ENCODE peak calls at places on chromosome 9, in five cellular contexts. One of them, this sample, is unnamed.

GRCh38 chr9:73132034-73132776 is 19.5 kb upstream of the ANXA1 start:
- DNase-seq in BJ: peak
- DNase-seq in GM06990: peak
- DNase-seq in foreskin fibroblast: peak
- DNase-seq in fibroblast of lung: peak
- DNase-seq in this sample: no peak

GRCh38 chr9:70421272-70422180 is 7.1 kb upstream of the KLF9 start:
- DNase-seq in BJ: no peak
- DNase-seq in GM06990: no peak
- DNase-seq in foreskin fibroblast: peak
- DNase-seq in fibroblast of lung: peak
- DNase-seq in this sample: no peak

GRCh38 chr9:4852419-4852818 is 59.7 kb downstream of the RCL1 start:
- DNase-seq in BJ: no peak
- DNase-seq in GM06990: no peak
- DNase-seq in foreskin fibroblast: no peak
- DNase-seq in fibroblast of lung: no peak
- DNase-seq in this sample: no peak

GRCh38 chr9:86519216-86519615 is 165.0 kb upstream of the TUT7 start:
- DNase-seq in BJ: no peak
- DNase-seq in GM06990: no peak
- DNase-seq in foreskin fibroblast: no peak
- DNase-seq in fibroblast of lung: no peak
- DNase-seq in this sample: no peak

GRCh38 chr9:95108777-95109176 is 208.7 kb downstream of the FANCC start:
- DNase-seq in BJ: no peak
- DNase-seq in GM06990: no peak
- DNase-seq in foreskin fibroblast: no peak
- DNase-seq in fibroblast of lung: no peak
- DNase-seq in this sample: no peak

GRCh38 chr9:122819326-122819725 is 9.1 kb downstream of the PDCL start:
- DNase-seq in BJ: no peak
- DNase-seq in GM06990: no peak
- DNase-seq in foreskin fibroblast: peak
- DNase-seq in fibroblast of lung: peak
- DNase-seq in this sample: no peak

GRCh38 chr9:76893395-76893932 is 12.4 kb downstream of the PRUNE2 start:
- DNase-seq in BJ: no peak
- DNase-seq in GM06990: no peak
- DNase-seq in foreskin fibroblast: no peak
- DNase-seq in fibroblast of lung: peak
- DNase-seq in this sample: no peak

GRCh38 chr9:107306308-107306707 is 23.2 kb downstream of the RAD23B start:
- DNase-seq in BJ: no peak
- DNase-seq in GM06990: no peak
- DNase-seq in foreskin fibroblast: no peak
- DNase-seq in fibroblast of lung: no peak
- DNase-seq in this sample: no peak

GRCh38 chr9:85741112-85741874 is 461 bp downstream of the AGTPBP1 start:
- DNase-seq in BJ: no peak
- DNase-seq in GM06990: no peak
- DNase-seq in foreskin fibroblast: no peak
- DNase-seq in fibroblast of lung: peak
- DNase-seq in this sample: no peak

GRCh38 chr9:82903503-82903902 is 159.4 kb downstream of the RASEF start:
- DNase-seq in BJ: no peak
- DNase-seq in GM06990: no peak
- DNase-seq in foreskin fibroblast: no peak
- DNase-seq in fibroblast of lung: peak
- DNase-seq in this sample: no peak

GRCh38 chr9:137129089-137129455 is 9.9 kb upstream of the GRIN1 start:
- DNase-seq in BJ: no peak
- DNase-seq in GM06990: peak
- DNase-seq in foreskin fibroblast: peak
- DNase-seq in fibroblast of lung: peak
- DNase-seq in this sample: no peak

GRCh38 chr9:87383341-87384150 is 114.1 kb upstream of the DAPK1 start:
- DNase-seq in BJ: no peak
- DNase-seq in GM06990: no peak
- DNase-seq in foreskin fibroblast: no peak
- DNase-seq in fibroblast of lung: peak
- DNase-seq in this sample: no peak

GRCh38 chr9:78114581-78114980 is 83.0 kb upstream of the GNAQ start:
- DNase-seq in BJ: no peak
- DNase-seq in GM06990: no peak
- DNase-seq in foreskin fibroblast: no peak
- DNase-seq in fibroblast of lung: no peak
- DNase-seq in this sample: no peak

GRCh38 chr9:89874351-89875321 is 269.8 kb downstream of the GADD45G start:
- DNase-seq in BJ: no peak
- DNase-seq in GM06990: no peak
- DNase-seq in foreskin fibroblast: no peak
- DNase-seq in fibroblast of lung: no peak
- DNase-seq in this sample: no peak

GRCh38 chr9:127179633-127180401 is 57.4 kb upstream of the ANGPTL2 start:
- DNase-seq in BJ: no peak
- DNase-seq in GM06990: no peak
- DNase-seq in foreskin fibroblast: no peak
- DNase-seq in fibroblast of lung: no peak
- DNase-seq in this sample: no peak

GRCh38 chr9:121900163-121900562 is 192.9 kb downstream of the TTLL11 start:
- DNase-seq in BJ: no peak
- DNase-seq in GM06990: no peak
- DNase-seq in foreskin fibroblast: no peak
- DNase-seq in fibroblast of lung: no peak
- DNase-seq in this sample: no peak

GRCh38 chr9:126114409-126114760 is 212.2 kb upstream of the MVB12B start:
- DNase-seq in BJ: no peak
- DNase-seq in GM06990: no peak
- DNase-seq in foreskin fibroblast: no peak
- DNase-seq in fibroblast of lung: no peak
- DNase-seq in this sample: no peak

GRCh38 chr9:136438909-136439549 is 616 bp downstream of the INPP5E start:
- DNase-seq in BJ: no peak
- DNase-seq in GM06990: peak
- DNase-seq in foreskin fibroblast: peak
- DNase-seq in fibroblast of lung: peak
- DNase-seq in this sample: no peak

GRCh38 chr9:15262581-15262980 is 44.4 kb downstream of the TTC39B start:
- DNase-seq in BJ: no peak
- DNase-seq in GM06990: no peak
- DNase-seq in foreskin fibroblast: no peak
- DNase-seq in fibroblast of lung: peak
- DNase-seq in this sample: no peak

GRCh38 chr9:98839724-98840123 is 32.3 kb downstream of the GALNT12 start:
- DNase-seq in BJ: no peak
- DNase-seq in GM06990: no peak
- DNase-seq in foreskin fibroblast: no peak
- DNase-seq in fibroblast of lung: no peak
- DNase-seq in this sample: no peak

GRCh38 chr9:99563364-99563763 is 258.3 kb upstream of the NR4A3 start:
- DNase-seq in BJ: no peak
- DNase-seq in GM06990: no peak
- DNase-seq in foreskin fibroblast: no peak
- DNase-seq in fibroblast of lung: no peak
- DNase-seq in this sample: no peak

GRCh38 chr9:108885643-108886348 is 23.7 kb downstream of the ACTL7A start:
- DNase-seq in BJ: no peak
- DNase-seq in GM06990: peak
- DNase-seq in foreskin fibroblast: peak
- DNase-seq in fibroblast of lung: peak
- DNase-seq in this sample: peak

GRCh38 chr9:127421057-127421456 is 3.1 kb upstream of the ZNF79 start:
- DNase-seq in BJ: no peak
- DNase-seq in GM06990: no peak
- DNase-seq in foreskin fibroblast: no peak
- DNase-seq in fibroblast of lung: no peak
- DNase-seq in this sample: no peak

GRCh38 chr9:100690438-100690837 is 112.6 kb downstream of the CAVIN4 start:
- DNase-seq in BJ: no peak
- DNase-seq in GM06990: no peak
- DNase-seq in foreskin fibroblast: no peak
- DNase-seq in fibroblast of lung: no peak
- DNase-seq in this sample: no peak

GRCh38 chr9:127895811-127896210 is 3.6 kb downstream of the ST6GALNAC6 start:
- DNase-seq in BJ: no peak
- DNase-seq in GM06990: no peak
- DNase-seq in foreskin fibroblast: no peak
- DNase-seq in fibroblast of lung: no peak
- DNase-seq in this sample: no peak

GRCh38 chr9:134377976-134378375 is 51.7 kb downstream of the RXRA start:
- DNase-seq in BJ: no peak
- DNase-seq in GM06990: no peak
- DNase-seq in foreskin fibroblast: peak
- DNase-seq in fibroblast of lung: no peak
- DNase-seq in this sample: no peak

GRCh38 chr9:110599468-110599867 is 19.9 kb upstream of the SVEP1 start:
- DNase-seq in BJ: no peak
- DNase-seq in GM06990: no peak
- DNase-seq in foreskin fibroblast: peak
- DNase-seq in fibroblast of lung: peak
- DNase-seq in this sample: no peak

GRCh38 chr9:70340572-70340971 is 73.9 kb downstream of the KLF9 start:
- DNase-seq in BJ: peak
- DNase-seq in GM06990: no peak
- DNase-seq in foreskin fibroblast: peak
- DNase-seq in fibroblast of lung: peak
- DNase-seq in this sample: no peak

GRCh38 chr9:16499866-16500265 is 370.6 kb downstream of the BNC2 start:
- DNase-seq in BJ: no peak
- DNase-seq in GM06990: no peak
- DNase-seq in foreskin fibroblast: no peak
- DNase-seq in fibroblast of lung: no peak
- DNase-seq in this sample: no peak

GRCh38 chr9:16501726-16502125 is 368.7 kb downstream of the BNC2 start:
- DNase-seq in BJ: no peak
- DNase-seq in GM06990: no peak
- DNase-seq in foreskin fibroblast: peak
- DNase-seq in fibroblast of lung: peak
- DNase-seq in this sample: no peak

GRCh38 chr9:16501098-16501663 is 369.3 kb downstream of the BNC2 start:
- DNase-seq in BJ: peak
- DNase-seq in GM06990: no peak
- DNase-seq in foreskin fibroblast: peak
- DNase-seq in fibroblast of lung: peak
- DNase-seq in this sample: no peak

DNA sequence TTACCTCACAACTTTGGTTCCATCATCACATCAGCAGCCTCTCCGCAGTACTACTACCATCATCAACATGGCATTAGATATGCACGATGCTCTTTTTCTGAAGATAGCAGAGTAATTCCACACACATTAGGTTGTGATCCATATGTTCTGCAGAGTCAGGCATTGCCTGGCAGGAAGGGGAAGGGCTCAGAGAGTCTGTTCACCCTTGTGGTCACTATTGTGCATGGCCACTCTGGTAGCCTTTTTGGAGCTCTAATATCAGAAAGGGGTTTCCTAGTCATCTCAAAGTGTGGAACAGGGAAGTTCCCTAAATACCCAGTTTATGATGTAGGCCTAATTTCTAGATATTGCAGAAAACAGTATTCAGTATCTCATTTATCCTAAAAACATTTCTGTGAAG is 373.6 kb downstream of the BNC2 start:
- DNase-seq in BJ: no peak
- DNase-seq in GM06990: no peak
- DNase-seq in foreskin fibroblast: no peak
- DNase-seq in fibroblast of lung: no peak
- DNase-seq in this sample: no peak
- TF ChIP-seq CTCF in BJ: no peak
- TF ChIP-seq CTCF in GM06990: no peak
- TF ChIP-seq CTCF in foreskin fibroblast: no peak
- TF ChIP-seq CTCF in fibroblast of lung: no peak
- TF ChIP-seq CTCF in this sample: no peak

GRCh38 chr9:18233776-18234445 is 240.0 kb upstream of the ADAMTSL1 start:
- DNase-seq in BJ: no peak
- DNase-seq in GM06990: no peak
- DNase-seq in foreskin fibroblast: no peak
- DNase-seq in fibroblast of lung: no peak
- DNase-seq in this sample: no peak

GRCh38 chr9:18235181-18235908 is 238.6 kb upstream of the ADAMTSL1 start:
- DNase-seq in BJ: no peak
- DNase-seq in GM06990: no peak
- DNase-seq in foreskin fibroblast: no peak
- DNase-seq in fibroblast of lung: no peak
- DNase-seq in this sample: no peak

GRCh38 chr9:18233311-18233710 is 240.6 kb upstream of the ADAMTSL1 start:
- DNase-seq in BJ: no peak
- DNase-seq in GM06990: no peak
- DNase-seq in foreskin fibroblast: peak
- DNase-seq in fibroblast of lung: peak
- DNase-seq in this sample: no peak

GRCh38 chr9:18228101-18228500 is 245.9 kb upstream of the ADAMTSL1 start:
- DNase-seq in BJ: no peak
- DNase-seq in GM06990: no peak
- DNase-seq in foreskin fibroblast: no peak
- DNase-seq in fibroblast of lung: no peak
- DNase-seq in this sample: no peak

GRCh38 chr9:18229992-18230676 is 243.8 kb upstream of the ADAMTSL1 start:
- DNase-seq in BJ: no peak
- DNase-seq in GM06990: no peak
- DNase-seq in foreskin fibroblast: no peak
- DNase-seq in fibroblast of lung: no peak
- DNase-seq in this sample: no peak
- TF ChIP-seq CTCF in BJ: peak
- TF ChIP-seq CTCF in GM06990: no peak
- TF ChIP-seq CTCF in foreskin fibroblast: peak
- TF ChIP-seq CTCF in fibroblast of lung: no peak
- TF ChIP-seq CTCF in this sample: no peak

GRCh38 chr9:3477236-3477834 is 48.5 kb downstream of the RFX3 start:
- DNase-seq in BJ: no peak
- DNase-seq in GM06990: peak
- DNase-seq in foreskin fibroblast: no peak
- DNase-seq in fibroblast of lung: no peak
- DNase-seq in this sample: no peak

GRCh38 chr9:3480353-3480655 is 45.5 kb downstream of the RFX3 start:
- DNase-seq in BJ: no peak
- DNase-seq in GM06990: no peak
- DNase-seq in foreskin fibroblast: no peak
- DNase-seq in fibroblast of lung: no peak
- DNase-seq in this sample: no peak

GRCh38 chr9:3482578-3482977 is 43.2 kb downstream of the RFX3 start:
- DNase-seq in BJ: no peak
- DNase-seq in GM06990: no peak
- DNase-seq in foreskin fibroblast: no peak
- DNase-seq in fibroblast of lung: no peak
- DNase-seq in this sample: no peak

GRCh38 chr9:3478549-3478953 is 47.2 kb downstream of the RFX3 start:
- DNase-seq in BJ: no peak
- DNase-seq in GM06990: peak
- DNase-seq in foreskin fibroblast: peak
- DNase-seq in fibroblast of lung: peak
- DNase-seq in this sample: no peak

GRCh38 chr9:3479516-3480352 is 46.1 kb downstream of the RFX3 start:
- DNase-seq in BJ: no peak
- DNase-seq in GM06990: peak
- DNase-seq in foreskin fibroblast: no peak
- DNase-seq in fibroblast of lung: no peak
- DNase-seq in this sample: no peak
- TF ChIP-seq CTCF in BJ: no peak
- TF ChIP-seq CTCF in GM06990: peak
- TF ChIP-seq CTCF in foreskin fibroblast: no peak
- TF ChIP-seq CTCF in fibroblast of lung: no peak
- TF ChIP-seq CTCF in this sample: no peak

GRCh38 chr9:37987467-37987981 is 81.5 kb downstream of the SHB start:
- DNase-seq in BJ: no peak
- DNase-seq in GM06990: no peak
- DNase-seq in foreskin fibroblast: no peak
- DNase-seq in fibroblast of lung: no peak
- DNase-seq in this sample: no peak
- TF ChIP-seq CTCF in BJ: no peak
- TF ChIP-seq CTCF in GM06990: no peak
- TF ChIP-seq CTCF in foreskin fibroblast: no peak
- TF ChIP-seq CTCF in fibroblast of lung: no peak
- TF ChIP-seq CTCF in this sample: no peak